ENCODE peak calls at places on chromosomes 3 and 15, in four cellular contexts. W is HEK293T, F is HepG2, Z is GM12878. H is an unnamed sample.
A peak's percentile ranks its signal among the peaks of the same experiment; 100 is the strongest.

GRCh38 chr3:159123877-159124276 is 322.0 kb downstream of the MFSD1 start:
- DNase-seq in W (no peak), F (no peak), Z (no peak), H (no peak)

GRCh38 chr15:96023081-96023480 is 307.4 kb upstream of the NR2F2 start:
- DNase-seq in W (no peak), F (no peak), Z (no peak), H (no peak)

GRCh38 chr3:193040836-193041672 is 123.4 kb upstream of the MB21D2 start:
- DNase-seq in W (no peak), F (peak; percentile 24), Z (peak; percentile 5), H (peak; percentile 11)

GRCh38 chr3:21484323-21485154 is 266.5 kb downstream of the ZNF385D start:
- DNase-seq in W (peak; percentile 38), F (peak; percentile 29), Z (peak; percentile 4), H (peak; percentile 22)

GRCh38 chr3:129051776-129052400 is 8.7 kb upstream of the GP9 start:
- DNase-seq in W (no peak), F (no peak), Z (no peak), H (no peak)

GRCh38 chr3:177722386-177722785 is 525.1 kb upstream of the TBL1XR1 start:
- DNase-seq in W (no peak), F (no peak), Z (no peak), H (no peak)

GRCh38 chr15:22903961-22904534 is 65.6 kb downstream of the NIPA2 start:
- DNase-seq in W (no peak), F (no peak), Z (no peak), H (no peak)

GRCh38 chr3:87196879-87197278 is 30.2 kb upstream of the CHMP2B start:
- DNase-seq in W (no peak), F (no peak), Z (no peak), H (no peak)

GRCh38 chr3:114418724-114419543 is 125.1 kb downstream of the TIGIT start:
- DNase-seq in W (peak; percentile 56), F (peak; percentile 73), Z (no peak), H (peak; percentile 31)

GRCh38 chr3:194500198-194500597 is 13.4 kb upstream of the ATP13A3 start:
- DNase-seq in W (no peak), F (no peak), Z (no peak), H (no peak)

GRCh38 chr3:126146525-126147146 is 33.8 kb downstream of the ALDH1L1 start:
- DNase-seq in W (no peak), F (no peak), Z (no peak), H (no peak)

GRCh38 chr15:58165661-58166060 is 27.5 kb downstream of the AQP9 start:
- DNase-seq in W (no peak), F (peak; percentile 5), Z (no peak), H (no peak)

GRCh38 chr3:141877911-141878310 is 1.5 kb downstream of the ATP1B3 start:
- DNase-seq in W (no peak), F (no peak), Z (no peak), H (peak; percentile 77)

GRCh38 chr3:38264307-38264706 is 1.3 kb upstream of the SLC22A13 start:
- DNase-seq in W (no peak), F (no peak), Z (no peak), H (no peak)

GRCh38 chr3:4517643-4518042 is 24.5 kb downstream of the ITPR1 start:
- DNase-seq in W (no peak), F (no peak), Z (no peak), H (no peak)

GRCh38 chr3:185081516-185081915 is 71.3 kb downstream of the C3orf70 start:
- DNase-seq in W (no peak), F (no peak), Z (no peak), H (no peak)

GRCh38 chr3:142649996-142650693 is 54.0 kb downstream of the PLS1 start:
- DNase-seq in W (no peak), F (no peak), Z (no peak), H (no peak)

GRCh38 chr15:56971571-56971970 is 53.1 kb downstream of the TCF12 start:
- DNase-seq in W (no peak), F (no peak), Z (no peak), H (no peak)

GRCh38 chr3:178325330-178325729 is 210.9 kb upstream of the KCNMB2 start:
- DNase-seq in W (no peak), F (no peak), Z (no peak), H (no peak)

GRCh38 chr3:170483485-170484262 is 65.0 kb downstream of the CLDN11 start:
- DNase-seq in W (peak; percentile 45), F (peak; percentile 26), Z (no peak), H (peak; percentile 27)

GRCh38 chr15:90087454-90088154 is 14.7 kb downstream of the IDH2 start:
- DNase-seq in W (peak; percentile 64), F (peak; percentile 36), Z (no peak), H (peak; percentile 17)

GRCh38 chr3:193573403-193573802 is 18.7 kb upstream of the ATP13A4 start:
- DNase-seq in W (no peak), F (no peak), Z (no peak), H (no peak)

GRCh38 chr3:196499807-196500524 is 3.6 kb downstream of the RNF168 start:
- DNase-seq in W (no peak), F (no peak), Z (no peak), H (peak; percentile 47)

GRCh38 chr3:144096016-144096415 is 124.4 kb downstream of the DIPK2A start:
- DNase-seq in W (no peak), F (no peak), Z (no peak), H (no peak)

GRCh38 chr3:113255100-113255853 is 43.9 kb downstream of the BOC start:
- DNase-seq in W (no peak), F (no peak), Z (no peak), H (peak; percentile 7)

GRCh38 chr3:31733234-31733667 is 200.5 kb downstream of the STT3B start:
- DNase-seq in W (no peak), F (no peak), Z (no peak), H (no peak)

GRCh38 chr15:48440084-48440483 is 108.9 kb downstream of the DUT start:
- DNase-seq in W (no peak), F (no peak), Z (no peak), H (no peak)

GRCh38 chr3:50912746-50913145 is 238.0 kb downstream of the DOCK3 start:
- DNase-seq in W (no peak), F (no peak), Z (no peak), H (no peak)

GRCh38 chr3:51955893-51956770 is 951 bp downstream of the GPR62 start:
- DNase-seq in W (no peak), F (no peak), Z (no peak), H (no peak)

GRCh38 chr15:81160312-81161214 is 26.5 kb downstream of the CFAP161 start:
- DNase-seq in W (no peak), F (no peak), Z (no peak), H (no peak)

GRCh38 chr3:62965311-62965710 is 90.1 kb upstream of the CADPS start:
- DNase-seq in W (no peak), F (no peak), Z (no peak), H (no peak)

GRCh38 chr3:141798455-141798854 is 35.2 kb downstream of the GRK7 start:
- DNase-seq in W (no peak), F (no peak), Z (no peak), H (no peak)

GRCh38 chr3:61181874-61182273 is 69.4 kb downstream of the FHIT start:
- DNase-seq in W (peak; percentile 32), F (peak; percentile 52), Z (peak; percentile 64), H (no peak)

GRCh38 chr3:17278006-17278405 is 393.3 kb downstream of the PLCL2 start:
- DNase-seq in W (no peak), F (no peak), Z (no peak), H (no peak)

GRCh38 chr15:95995375-95996168 is 334.9 kb upstream of the NR2F2 start:
- DNase-seq in W (no peak), F (no peak), Z (no peak), H (no peak)

GRCh38 chr15:60592386-60593339 is 113.7 kb upstream of the ICE2 start:
- DNase-seq in W (peak; percentile 58), F (peak; percentile 74), Z (no peak), H (peak; percentile 50)

DNA sequence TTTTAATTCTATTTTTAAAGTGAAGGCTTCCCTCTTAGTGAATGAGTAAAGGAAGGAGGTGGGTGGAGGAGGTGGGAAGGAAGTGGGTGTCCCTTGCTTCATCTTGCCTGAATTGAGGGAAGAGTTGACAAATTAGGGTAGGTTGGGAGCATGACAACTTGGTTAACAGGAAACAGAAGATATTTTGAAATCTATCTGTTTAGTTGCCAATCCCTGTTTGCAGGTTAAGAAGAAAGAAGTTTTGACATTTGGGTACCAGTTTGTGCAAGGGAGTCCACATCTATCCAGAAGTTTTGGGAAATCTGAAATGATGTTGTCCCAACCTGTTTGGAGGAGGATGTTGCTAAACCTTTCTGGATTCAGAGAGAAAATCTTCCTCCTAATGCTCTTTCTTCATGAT is 204.1 kb upstream of the SUCLG2 start:
- DNase-seq in W (no peak), F (no peak), Z (no peak), H (no peak)
- TF ChIP-seq FOXK2 in W (no peak), F (no peak), Z (no peak), H (no peak)

GRCh38 chr3:56825579-56826438 is 24.1 kb upstream of the ARHGEF3 start:
- DNase-seq in W (no peak), F (no peak), Z (no peak), H (no peak)
- TF ChIP-seq FOXK2 in W (no peak), F (no peak), Z (no peak), H (no peak)

GRCh38 chr15:52228928-52229327 is 37.7 kb upstream of the GNB5 start:
- DNase-seq in W (peak; percentile 5), F (peak; percentile 49), Z (no peak), H (peak; percentile 14)
- TF ChIP-seq FOXK2 in W (no peak), F (no peak), Z (no peak), H (no peak)

GRCh38 chr15:63595066-63595465 is 2.1 kb upstream of the FBXL22 start:
- DNase-seq in W (no peak), F (no peak), Z (no peak), H (no peak)

GRCh38 chr15:63597033-63597790 is at the start of gene FBXL22:
- DNase-seq in W (no peak), F (no peak), Z (no peak), H (no peak)

GRCh38 chr15:63595688-63596087 is 1.5 kb upstream of the FBXL22 start:
- DNase-seq in W (no peak), F (no peak), Z (no peak), H (no peak)

GRCh38 chr15:63597821-63598220 is 634 bp downstream of the FBXL22 start:
- DNase-seq in W (no peak), F (no peak), Z (no peak), H (no peak)

DNA sequence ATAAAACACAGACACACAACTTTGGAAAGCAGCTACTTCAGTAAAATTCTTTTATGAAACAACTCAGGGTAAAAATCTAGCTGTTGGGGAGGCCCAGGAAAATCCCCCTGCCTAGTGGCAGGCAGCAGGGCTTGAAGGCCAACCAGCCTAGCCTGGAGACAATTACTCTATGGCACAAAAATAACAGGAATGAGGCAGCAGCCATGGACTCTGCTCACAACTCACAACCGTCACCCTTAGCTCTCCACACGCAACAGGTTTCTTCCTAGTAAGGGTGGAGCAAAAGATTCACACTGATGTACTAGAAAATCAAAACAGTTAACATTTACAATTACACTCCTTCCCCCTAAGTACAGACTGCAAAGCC is 538 bp upstream of the FBXL22 start:
- DNase-seq in W (no peak), F (peak; percentile 16), Z (no peak), H (no peak)
- TF ChIP-seq FOXK2 in W (no peak), F (no peak), Z (no peak), H (no peak)

H was measured in K562.